ENCODE peak calls at places on chromosomes 13 and 19, in seven cellular contexts. J, R, W, K, G, Z and U are unnamed samples.

GRCh38 chr13:20387006-20387405 is 138.7 kb downstream of the CRYL1 start:
- DNase-seq in W (no peak), R (no peak), Z (no peak), K (no peak), G (no peak), J (no peak), U (no peak)

GRCh38 chr13:95007322-95007721 is 293.9 kb downstream of the ABCC4 start:
- DNase-seq in J (no peak), K (no peak), G (no peak), W (no peak), Z (no peak), R (no peak), U (no peak)

GRCh38 chr13:78020861-78021260 is 102.2 kb upstream of the EDNRB start:
- DNase-seq in W (no peak), R (no peak), K (peak; percentile 5), Z (no peak), G (no peak), J (no peak), U (no peak)

GRCh38 chr19:5580116-5580515 is 12.4 kb upstream of the TINCR start:
- DNase-seq in W (no peak), R (no peak), G (no peak), J (no peak), Z (no peak), K (no peak), U (no peak)

GRCh38 chr13:84481958-84482357 is 599.7 kb upstream of the SLITRK1 start:
- DNase-seq in G (no peak), J (no peak), K (no peak), W (no peak), R (no peak), Z (peak; percentile 65), U (no peak)

GRCh38 chr19:32255566-32256295 is 89.7 kb upstream of the ZNF507 start:
- DNase-seq in J (no peak), W (no peak), K (no peak), G (no peak), R (no peak), Z (no peak), U (no peak)

GRCh38 chr19:55253264-55253663 is 5.6 kb downstream of the PPP6R1 start:
- DNase-seq in K (no peak), G (no peak), Z (no peak), R (no peak), W (no peak), J (no peak), U (no peak)

GRCh38 chr13:38417241-38417640 is 67.6 kb downstream of the UFM1 start:
- DNase-seq in J (no peak), W (no peak), G (no peak), Z (no peak), K (no peak), R (no peak), U (no peak)

GRCh38 chr13:79604752-79605151 is 123.8 kb downstream of the NDFIP2 start:
- DNase-seq in W (no peak), R (no peak), J (no peak), K (no peak), Z (peak; percentile 16), G (no peak), U (no peak)

GRCh38 chr13:41645313-41645712 is 188.0 kb downstream of the RGCC start:
- DNase-seq in W (no peak), K (no peak), J (no peak), R (no peak), G (no peak), Z (peak; percentile 94), U (no peak)

GRCh38 chr13:25213716-25214115 is 41.6 kb upstream of the AMER2 start:
- DNase-seq in J (no peak), K (no peak), W (no peak), Z (no peak), R (no peak), G (no peak), U (no peak)

GRCh38 chr13:40597735-40598365 is 68.6 kb downstream of the FOXO1 start:
- DNase-seq in J (no peak), R (no peak), G (no peak), Z (no peak), K (no peak), W (no peak), U (no peak)

GRCh38 chr13:41050041-41050440 is 11.3 kb upstream of the WBP4 start:
- DNase-seq in W (no peak), K (no peak), G (no peak), R (no peak), J (no peak), Z (peak; percentile 42), U (no peak)

GRCh38 chr19:52963229-52963760 is 614 bp upstream of the ZNF816 start:
- DNase-seq in Z (no peak), W (peak; percentile 17), J (peak; percentile 22), K (peak; percentile 11), R (peak; percentile 16), G (no peak), U (peak; percentile 17)

GRCh38 chr19:17757125-17757524 is 5.8 kb downstream of the FCHO1 start:
- DNase-seq in J (peak; percentile 76), Z (peak; percentile 64), W (no peak), R (no peak), K (peak; percentile 82), G (no peak), U (no peak)

GRCh38 chr19:36460046-36460445 is 29.3 kb downstream of the ZNF566 start:
- DNase-seq in J (no peak), K (no peak), Z (peak; percentile 8), W (no peak), G (no peak), R (no peak), U (no peak)

GRCh38 chr19:29467824-29468401 is 57.9 kb upstream of the VSTM2B start:
- DNase-seq in W (peak; percentile 49), R (peak; percentile 35), K (peak; percentile 28), J (no peak), Z (peak; percentile 24), G (no peak), U (no peak)

GRCh38 chr13:111584101-111584500 is 263.7 kb downstream of the TEX29 start:
- DNase-seq in R (no peak), G (no peak), J (no peak), W (no peak), K (no peak), Z (no peak), U (no peak)

GRCh38 chr13:71861769-71862168 is 5.2 kb downstream of the DACH1 start:
- DNase-seq in W (no peak), K (no peak), G (no peak), R (no peak), Z (no peak), J (no peak), U (no peak)

GRCh38 chr19:50658438-50659317 is 9.4 kb downstream of the C19orf81 start:
- DNase-seq in J (peak; percentile 68), K (peak; percentile 97), R (peak; percentile 84), W (peak; percentile 93), Z (peak; percentile 84), G (peak; percentile 25), U (peak; percentile 78)

GRCh38 chr19:1064661-1065605 is 2.0 kb upstream of the ARHGAP45 start:
- DNase-seq in R (peak; percentile 86), J (peak; percentile 72), G (peak; percentile 46), K (peak; percentile 78), Z (peak; percentile 72), W (peak; percentile 85), U (peak; percentile 79)

GRCh38 chr13:49265822-49266221 is 18.1 kb downstream of the CDADC1 start:
- DNase-seq in G (no peak), R (no peak), K (no peak), Z (peak; percentile 22), W (no peak), J (no peak), U (no peak)

GRCh38 chr19:49637865-49638350 is 2.0 kb downstream of the RRAS start:
- DNase-seq in Z (peak; percentile 86), R (no peak), G (no peak), J (peak; percentile 92), W (no peak), K (peak; percentile 53), U (no peak)

DNA sequence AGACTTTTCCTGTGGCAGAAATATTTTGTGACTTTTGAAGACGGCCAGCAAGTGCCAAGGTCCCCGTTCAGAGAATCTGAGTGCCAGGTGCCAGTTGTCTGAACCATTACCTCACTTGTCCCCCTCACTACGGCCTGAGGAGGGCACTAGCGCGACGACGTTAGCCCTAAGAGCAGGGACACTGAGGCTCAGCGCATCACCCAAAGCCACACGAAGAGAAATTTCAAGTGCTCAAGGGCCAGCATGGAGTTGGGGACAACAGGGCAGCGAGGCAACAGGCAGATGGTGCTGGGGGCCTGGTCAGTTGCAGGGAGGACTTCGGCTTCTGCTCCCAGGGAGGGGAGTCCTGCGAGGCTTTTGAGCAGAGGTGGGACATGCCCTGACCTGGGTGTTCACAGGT is 9.5 kb upstream of the TYK2 start:
- DNase-seq in R (peak; percentile 9), G (no peak), J (no peak), W (no peak), Z (peak; percentile 18), K (peak; percentile 53), U (no peak)
- TF ChIP-seq CTCF in R (peak; percentile 19), G (no peak), J (no peak), W (peak; percentile 33), Z (peak; percentile 14), K (peak; percentile 40), U (peak; percentile 15)

GRCh38 chr13:58838615-58839014 is 1207.1 kb downstream of the PCDH17 start:
- DNase-seq in K (no peak), R (no peak), G (no peak), J (no peak), W (no peak), Z (no peak), U (no peak)

GRCh38 chr13:58843567-58843966 is 1212.0 kb downstream of the PCDH17 start:
- DNase-seq in R (no peak), J (no peak), W (no peak), G (no peak), K (no peak), Z (no peak), U (no peak)

DNA sequence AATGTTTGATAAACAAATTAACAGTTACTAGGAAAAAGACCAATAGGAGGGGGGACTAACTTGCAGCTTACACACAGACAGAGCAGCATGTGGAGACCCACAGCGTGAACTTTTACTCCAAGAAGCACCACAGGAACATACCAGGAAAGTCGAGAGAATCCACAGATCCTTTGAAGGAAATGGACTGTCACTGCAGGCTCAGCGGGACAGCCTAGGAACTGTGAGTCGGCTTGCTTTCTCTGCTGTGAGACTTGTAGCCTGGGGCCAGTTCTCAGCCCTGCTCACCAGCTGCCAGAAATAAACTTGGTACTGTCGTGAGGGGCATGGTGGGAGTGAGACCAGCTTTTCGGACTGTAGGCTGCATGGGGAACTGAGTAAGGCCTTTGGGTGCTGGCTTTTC is 1211.5 kb downstream of the PCDH17 start:
- DNase-seq in W (no peak), Z (no peak), K (no peak), G (no peak), R (no peak), J (no peak), U (no peak)
- TF ChIP-seq CTCF in W (no peak), Z (no peak), K (no peak), G (no peak), R (no peak), J (no peak), U (no peak)

DNA sequence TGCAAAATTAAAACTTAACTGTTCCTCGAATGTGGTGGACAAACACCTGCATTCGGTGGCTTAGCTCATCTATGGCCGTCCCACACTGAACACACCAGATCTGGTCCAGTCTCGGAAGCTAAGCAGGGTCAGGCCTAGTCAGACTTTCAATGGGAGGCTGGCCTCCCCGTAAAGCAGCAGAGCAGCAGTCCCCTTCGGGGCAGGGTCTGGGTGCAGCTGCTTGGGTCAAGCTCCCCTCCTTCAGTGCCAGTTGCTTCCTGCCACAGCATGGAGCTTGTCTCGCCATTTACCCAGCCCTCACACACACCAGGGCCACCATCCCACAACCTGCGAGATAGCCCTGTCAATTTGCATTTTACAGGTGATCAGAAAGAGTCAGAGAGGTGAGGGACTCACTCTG is 93.2 kb downstream of the TUBA3C start:
- DNase-seq in G (no peak), K (no peak), W (no peak), R (no peak), Z (no peak), J (no peak), U (no peak)
- TF ChIP-seq CTCF in G (no peak), K (no peak), W (no peak), R (no peak), Z (no peak), J (no peak), U (no peak)

GRCh38 chr19:51772977-51773376 is 12.0 kb downstream of the FPR2 start:
- DNase-seq in W (no peak), R (no peak), Z (no peak), G (no peak), J (no peak), K (no peak), U (no peak)
- TF ChIP-seq CTCF in W (no peak), R (no peak), Z (no peak), G (no peak), J (no peak), K (no peak), U (no peak)